ENCODE peak calls at places on chromosomes 6 and 20, in seven cellular contexts. One of them, this sample, is unnamed.

GRCh38 chr20:31693987-31694661 is 28.5 kb downstream of the BCL2L1 start:
- DNase-seq in breast epithelium: no peak
- DNase-seq in prostate gland: no peak
- DNase-seq in GM12878: no peak
- DNase-seq in transverse colon: no peak
- DNase-seq in esophagus squamous epithelium: no peak
- DNase-seq in ovary: no peak
- DNase-seq in this sample: no peak

GRCh38 chr6:111662192-111662793 is 56.6 kb upstream of the TRAF3IP2 start:
- DNase-seq in breast epithelium: no peak
- DNase-seq in prostate gland: no peak
- DNase-seq in GM12878: no peak
- DNase-seq in transverse colon: no peak
- DNase-seq in esophagus squamous epithelium: no peak
- DNase-seq in ovary: no peak
- DNase-seq in this sample: no peak

GRCh38 chr6:157688960-157689599 is 134.0 kb upstream of the SNX9 start:
- DNase-seq in breast epithelium: no peak
- DNase-seq in prostate gland: no peak
- DNase-seq in GM12878: no peak
- DNase-seq in transverse colon: peak
- DNase-seq in esophagus squamous epithelium: no peak
- DNase-seq in ovary: no peak
- DNase-seq in this sample: peak

GRCh38 chr6:19415605-19416326 is 421.4 kb upstream of the ID4 start:
- DNase-seq in breast epithelium: no peak
- DNase-seq in prostate gland: no peak
- DNase-seq in GM12878: no peak
- DNase-seq in transverse colon: no peak
- DNase-seq in esophagus squamous epithelium: no peak
- DNase-seq in ovary: no peak
- DNase-seq in this sample: no peak

GRCh38 chr6:21625642-21626041 is 32.1 kb downstream of the SOX4 start:
- DNase-seq in breast epithelium: no peak
- DNase-seq in prostate gland: no peak
- DNase-seq in GM12878: no peak
- DNase-seq in transverse colon: no peak
- DNase-seq in esophagus squamous epithelium: no peak
- DNase-seq in ovary: no peak
- DNase-seq in this sample: no peak

GRCh38 chr20:2151805-2152727 is 50.4 kb downstream of the STK35 start:
- DNase-seq in breast epithelium: no peak
- DNase-seq in prostate gland: no peak
- DNase-seq in GM12878: no peak
- DNase-seq in transverse colon: no peak
- DNase-seq in esophagus squamous epithelium: no peak
- DNase-seq in ovary: no peak
- DNase-seq in this sample: no peak

GRCh38 chr6:100730581-100730980 is 150.5 kb downstream of the ASCC3 start:
- DNase-seq in breast epithelium: no peak
- DNase-seq in prostate gland: no peak
- DNase-seq in GM12878: no peak
- DNase-seq in transverse colon: no peak
- DNase-seq in esophagus squamous epithelium: no peak
- DNase-seq in ovary: no peak
- DNase-seq in this sample: no peak

GRCh38 chr6:81265106-81265505 is 487.4 kb downstream of the TENT5A start:
- DNase-seq in breast epithelium: no peak
- DNase-seq in prostate gland: no peak
- DNase-seq in GM12878: no peak
- DNase-seq in transverse colon: no peak
- DNase-seq in esophagus squamous epithelium: no peak
- DNase-seq in ovary: no peak
- DNase-seq in this sample: no peak

GRCh38 chr20:21232546-21233280 is 70.4 kb upstream of the XRN2 start:
- DNase-seq in breast epithelium: no peak
- DNase-seq in prostate gland: no peak
- DNase-seq in GM12878: no peak
- DNase-seq in transverse colon: no peak
- DNase-seq in esophagus squamous epithelium: no peak
- DNase-seq in ovary: no peak
- DNase-seq in this sample: no peak

GRCh38 chr20:63009988-63010769 is 3.4 kb upstream of the BHLHE23 start:
- DNase-seq in breast epithelium: no peak
- DNase-seq in prostate gland: no peak
- DNase-seq in GM12878: peak
- DNase-seq in transverse colon: peak
- DNase-seq in esophagus squamous epithelium: no peak
- DNase-seq in ovary: no peak
- DNase-seq in this sample: no peak

GRCh38 chr6:121482751-121483150 is 47.3 kb downstream of the GJA1 start:
- DNase-seq in breast epithelium: no peak
- DNase-seq in prostate gland: no peak
- DNase-seq in GM12878: no peak
- DNase-seq in transverse colon: no peak
- DNase-seq in esophagus squamous epithelium: no peak
- DNase-seq in ovary: no peak
- DNase-seq in this sample: no peak

GRCh38 chr20:50577175-50578018 is 67.2 kb downstream of the PTPN1 start:
- DNase-seq in breast epithelium: peak
- DNase-seq in prostate gland: peak
- DNase-seq in GM12878: no peak
- DNase-seq in transverse colon: peak
- DNase-seq in esophagus squamous epithelium: no peak
- DNase-seq in ovary: no peak
- DNase-seq in this sample: no peak

GRCh38 chr6:97594834-97595233 is 311.8 kb upstream of the MMS22L start:
- DNase-seq in breast epithelium: no peak
- DNase-seq in prostate gland: no peak
- DNase-seq in GM12878: no peak
- DNase-seq in transverse colon: no peak
- DNase-seq in esophagus squamous epithelium: no peak
- DNase-seq in ovary: no peak
- DNase-seq in this sample: no peak

GRCh38 chr6:22466665-22467064 is 102.7 kb upstream of the HDGFL1 start:
- DNase-seq in breast epithelium: no peak
- DNase-seq in prostate gland: no peak
- DNase-seq in GM12878: no peak
- DNase-seq in transverse colon: no peak
- DNase-seq in esophagus squamous epithelium: no peak
- DNase-seq in ovary: no peak
- DNase-seq in this sample: no peak

GRCh38 chr6:128519132-128519930 is 1.1 kb downstream of the PTPRK start:
- DNase-seq in breast epithelium: peak
- DNase-seq in prostate gland: peak
- DNase-seq in GM12878: no peak
- DNase-seq in transverse colon: peak
- DNase-seq in esophagus squamous epithelium: no peak
- DNase-seq in ovary: peak
- DNase-seq in this sample: peak

GRCh38 chr6:116059713-116060571 is 749 bp downstream of the FRK start:
- DNase-seq in breast epithelium: no peak
- DNase-seq in prostate gland: peak
- DNase-seq in GM12878: peak
- DNase-seq in transverse colon: peak
- DNase-seq in esophagus squamous epithelium: no peak
- DNase-seq in ovary: no peak
- DNase-seq in this sample: peak

GRCh38 chr6:13870185-13870584 is 54.6 kb upstream of the RNF182 start:
- DNase-seq in breast epithelium: no peak
- DNase-seq in prostate gland: no peak
- DNase-seq in GM12878: no peak
- DNase-seq in transverse colon: no peak
- DNase-seq in esophagus squamous epithelium: no peak
- DNase-seq in ovary: no peak
- DNase-seq in this sample: no peak

GRCh38 chr6:13872681-13873080 is 52.1 kb upstream of the RNF182 start:
- DNase-seq in breast epithelium: no peak
- DNase-seq in prostate gland: no peak
- DNase-seq in GM12878: no peak
- DNase-seq in transverse colon: no peak
- DNase-seq in esophagus squamous epithelium: no peak
- DNase-seq in ovary: no peak
- DNase-seq in this sample: no peak

GRCh38 chr6:13874191-13874549 is 50.6 kb upstream of the RNF182 start:
- DNase-seq in breast epithelium: no peak
- DNase-seq in prostate gland: no peak
- DNase-seq in GM12878: no peak
- DNase-seq in transverse colon: no peak
- DNase-seq in esophagus squamous epithelium: no peak
- DNase-seq in ovary: no peak
- DNase-seq in this sample: no peak

GRCh38 chr6:13877116-13877515 is 47.6 kb upstream of the RNF182 start:
- DNase-seq in breast epithelium: no peak
- DNase-seq in prostate gland: no peak
- DNase-seq in GM12878: no peak
- DNase-seq in transverse colon: no peak
- DNase-seq in esophagus squamous epithelium: no peak
- DNase-seq in ovary: no peak
- DNase-seq in this sample: no peak

DNA sequence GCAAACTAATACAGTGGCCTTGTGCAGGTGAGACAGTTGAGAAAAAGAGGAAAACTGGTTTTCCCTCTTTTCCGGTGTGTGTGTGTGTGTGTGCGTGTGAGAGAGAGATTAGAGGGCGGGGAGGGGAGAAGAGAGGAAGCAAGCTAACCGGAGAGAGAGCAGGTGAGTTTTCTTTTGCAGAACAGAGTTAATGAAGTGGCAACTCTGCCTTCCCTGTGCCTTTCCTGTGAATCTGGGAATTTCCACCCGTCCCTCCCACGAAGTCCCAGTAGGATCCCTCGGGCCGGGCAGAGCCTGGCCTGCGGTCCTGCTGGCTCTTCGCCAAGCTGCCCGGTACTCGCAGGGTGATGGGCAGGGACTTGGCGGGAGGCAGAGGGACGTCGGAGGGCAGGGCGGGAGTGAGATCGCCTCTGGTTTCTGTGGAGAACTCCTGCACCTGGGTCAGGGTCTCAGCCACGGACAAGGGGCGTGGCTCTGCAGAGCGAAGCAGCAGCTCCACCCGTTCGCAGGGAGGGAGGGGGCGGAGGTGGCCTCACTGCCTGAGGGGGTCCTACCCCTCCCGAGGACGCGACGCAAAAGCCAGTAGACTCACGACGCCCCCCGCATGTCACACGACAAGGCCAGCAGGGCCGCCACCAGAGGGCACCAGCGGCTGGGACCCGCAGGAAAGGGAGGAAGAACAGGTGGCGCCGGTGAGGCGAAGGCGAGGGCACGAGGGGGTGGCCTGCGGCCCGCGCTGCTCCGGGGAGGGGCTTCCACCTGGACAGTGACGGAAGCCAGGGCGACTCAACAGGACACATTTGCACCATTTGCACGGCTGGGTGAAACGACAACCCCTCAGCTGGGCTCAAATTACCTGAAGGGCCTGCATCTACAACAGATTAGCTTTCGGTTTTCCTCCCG is 51.2 kb upstream of the RNF182 start:
- DNase-seq in breast epithelium: peak
- DNase-seq in prostate gland: peak
- DNase-seq in GM12878: peak
- DNase-seq in transverse colon: peak
- DNase-seq in esophagus squamous epithelium: no peak
- DNase-seq in ovary: peak
- DNase-seq in this sample: peak
- TF ChIP-seq POLR2A in breast epithelium: no peak
- TF ChIP-seq POLR2A in prostate gland: no peak
- TF ChIP-seq POLR2A in GM12878: no peak
- TF ChIP-seq POLR2A in transverse colon: no peak
- TF ChIP-seq POLR2A in esophagus squamous epithelium: no peak
- TF ChIP-seq POLR2A in ovary: no peak
- TF ChIP-seq POLR2A in this sample: no peak

GRCh38 chr6:17431581-17431980 is 38.2 kb downstream of the CAP2 start:
- DNase-seq in breast epithelium: no peak
- DNase-seq in prostate gland: no peak
- DNase-seq in GM12878: no peak
- DNase-seq in transverse colon: no peak
- DNase-seq in esophagus squamous epithelium: no peak
- DNase-seq in ovary: no peak
- DNase-seq in this sample: no peak

GRCh38 chr6:17427062-17427461 is 33.7 kb downstream of the CAP2 start:
- DNase-seq in breast epithelium: no peak
- DNase-seq in prostate gland: no peak
- DNase-seq in GM12878: no peak
- DNase-seq in transverse colon: no peak
- DNase-seq in esophagus squamous epithelium: no peak
- DNase-seq in ovary: no peak
- DNase-seq in this sample: no peak

GRCh38 chr6:17432356-17432755 is 39.0 kb downstream of the CAP2 start:
- DNase-seq in breast epithelium: no peak
- DNase-seq in prostate gland: no peak
- DNase-seq in GM12878: no peak
- DNase-seq in transverse colon: no peak
- DNase-seq in esophagus squamous epithelium: no peak
- DNase-seq in ovary: no peak
- DNase-seq in this sample: no peak

GRCh38 chr6:17427617-17428016 is 34.2 kb downstream of the CAP2 start:
- DNase-seq in breast epithelium: no peak
- DNase-seq in prostate gland: no peak
- DNase-seq in GM12878: no peak
- DNase-seq in transverse colon: no peak
- DNase-seq in esophagus squamous epithelium: no peak
- DNase-seq in ovary: no peak
- DNase-seq in this sample: no peak

GRCh38 chr6:17429381-17430061 is 36.1 kb downstream of the CAP2 start:
- DNase-seq in breast epithelium: no peak
- DNase-seq in prostate gland: no peak
- DNase-seq in GM12878: no peak
- DNase-seq in transverse colon: no peak
- DNase-seq in esophagus squamous epithelium: no peak
- DNase-seq in ovary: no peak
- DNase-seq in this sample: no peak
- TF ChIP-seq POLR2A in breast epithelium: no peak
- TF ChIP-seq POLR2A in prostate gland: no peak
- TF ChIP-seq POLR2A in GM12878: no peak
- TF ChIP-seq POLR2A in transverse colon: no peak
- TF ChIP-seq POLR2A in esophagus squamous epithelium: no peak
- TF ChIP-seq POLR2A in ovary: no peak
- TF ChIP-seq POLR2A in this sample: no peak

DNA sequence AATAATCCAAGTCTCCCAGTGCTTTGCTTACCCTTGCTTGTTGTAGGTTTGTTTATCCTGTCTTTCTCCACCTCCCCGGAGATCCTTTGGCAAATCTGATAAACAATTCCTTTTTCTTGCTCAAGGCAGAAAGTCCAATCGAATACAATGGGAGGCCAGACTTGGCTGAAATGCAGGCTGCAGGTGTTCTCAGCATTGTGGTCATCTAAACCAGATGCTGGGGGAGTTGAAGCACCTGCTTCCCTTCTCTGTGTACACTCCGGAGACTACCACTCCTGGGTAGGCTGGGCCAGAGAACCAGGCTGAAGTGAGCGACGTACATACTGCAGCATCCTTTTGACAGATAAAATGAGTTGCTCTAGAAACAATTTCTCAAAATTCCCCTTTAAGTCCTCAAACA is 82.6 kb upstream of the PREP start:
- DNase-seq in breast epithelium: no peak
- DNase-seq in prostate gland: no peak
- DNase-seq in GM12878: no peak
- DNase-seq in transverse colon: peak
- DNase-seq in esophagus squamous epithelium: no peak
- DNase-seq in ovary: no peak
- DNase-seq in this sample: no peak
- TF ChIP-seq POLR2A in breast epithelium: no peak
- TF ChIP-seq POLR2A in prostate gland: no peak
- TF ChIP-seq POLR2A in GM12878: no peak
- TF ChIP-seq POLR2A in transverse colon: no peak
- TF ChIP-seq POLR2A in esophagus squamous epithelium: no peak
- TF ChIP-seq POLR2A in ovary: no peak
- TF ChIP-seq POLR2A in this sample: no peak

GRCh38 chr6:138692978-138693909 is 80.3 kb upstream of the CCDC28A start:
- DNase-seq in breast epithelium: peak
- DNase-seq in prostate gland: peak
- DNase-seq in GM12878: no peak
- DNase-seq in transverse colon: peak
- DNase-seq in esophagus squamous epithelium: no peak
- DNase-seq in ovary: peak
- DNase-seq in this sample: peak
- TF ChIP-seq POLR2A in breast epithelium: no peak
- TF ChIP-seq POLR2A in prostate gland: peak
- TF ChIP-seq POLR2A in GM12878: no peak
- TF ChIP-seq POLR2A in transverse colon: peak
- TF ChIP-seq POLR2A in esophagus squamous epithelium: peak
- TF ChIP-seq POLR2A in ovary: no peak
- TF ChIP-seq POLR2A in this sample: peak

This sample was measured in Peyer's patch.